ENCODE peak calls at places on chromosomes 16 and 17, in seven cellular contexts. One of them, this sample, is unnamed.

GRCh38 chr17:71052971-71053370 is 883.6 kb downstream of the KCNJ2 start:
- DNase-seq in NCI-H1105 treated with DMSO at 0.1 percent for 48 hours: no peak
- DNase-seq in CD4-positive, alpha-beta T cell: no peak
- DNase-seq in activated CD8-positive, alpha-beta memory T cell treated with anti-CD3 and anti-CD28 coated beads for 48 hours: no peak
- DNase-seq in HCEC 1CT: no peak
- DNase-seq in mucosa of descending colon: no peak
- DNase-seq in NCI-H1092 treated with DMSO at 0.1 percent for 48 hours: no peak
- DNase-seq in this sample: no peak

GRCh38 chr17:14360851-14361250 is 60.0 kb downstream of the HS3ST3B1 start:
- DNase-seq in activated CD8-positive, alpha-beta memory T cell treated with anti-CD3 and anti-CD28 coated beads for 48 hours: no peak
- DNase-seq in HCEC 1CT: no peak
- DNase-seq in mucosa of descending colon: no peak
- DNase-seq in CD4-positive, alpha-beta T cell: no peak
- DNase-seq in NCI-H1105 treated with DMSO at 0.1 percent for 48 hours: no peak
- DNase-seq in NCI-H1092 treated with DMSO at 0.1 percent for 48 hours: no peak
- DNase-seq in this sample: no peak

GRCh38 chr16:84825896-84826557 is 6.2 kb downstream of the CRISPLD2 start:
- DNase-seq in NCI-H1105 treated with DMSO at 0.1 percent for 48 hours: no peak
- DNase-seq in activated CD8-positive, alpha-beta memory T cell treated with anti-CD3 and anti-CD28 coated beads for 48 hours: no peak
- DNase-seq in mucosa of descending colon: no peak
- DNase-seq in CD4-positive, alpha-beta T cell: no peak
- DNase-seq in NCI-H1092 treated with DMSO at 0.1 percent for 48 hours: no peak
- DNase-seq in HCEC 1CT: peak
- DNase-seq in this sample: no peak

GRCh38 chr17:32931686-32932085 is 3.7 kb downstream of the TMEM98 start:
- DNase-seq in NCI-H1105 treated with DMSO at 0.1 percent for 48 hours: no peak
- DNase-seq in CD4-positive, alpha-beta T cell: no peak
- DNase-seq in mucosa of descending colon: no peak
- DNase-seq in activated CD8-positive, alpha-beta memory T cell treated with anti-CD3 and anti-CD28 coated beads for 48 hours: no peak
- DNase-seq in HCEC 1CT: no peak
- DNase-seq in NCI-H1092 treated with DMSO at 0.1 percent for 48 hours: no peak
- DNase-seq in this sample: no peak

GRCh38 chr17:61540870-61541269 is 50.1 kb downstream of the NACA2 start:
- DNase-seq in HCEC 1CT: no peak
- DNase-seq in mucosa of descending colon: no peak
- DNase-seq in CD4-positive, alpha-beta T cell: no peak
- DNase-seq in NCI-H1092 treated with DMSO at 0.1 percent for 48 hours: no peak
- DNase-seq in activated CD8-positive, alpha-beta memory T cell treated with anti-CD3 and anti-CD28 coated beads for 48 hours: no peak
- DNase-seq in NCI-H1105 treated with DMSO at 0.1 percent for 48 hours: no peak
- DNase-seq in this sample: no peak

GRCh38 chr17:4738136-4739121 is 1.2 kb upstream of the ZMYND15 start:
- DNase-seq in NCI-H1105 treated with DMSO at 0.1 percent for 48 hours: no peak
- DNase-seq in HCEC 1CT: no peak
- DNase-seq in activated CD8-positive, alpha-beta memory T cell treated with anti-CD3 and anti-CD28 coated beads for 48 hours: no peak
- DNase-seq in mucosa of descending colon: peak
- DNase-seq in NCI-H1092 treated with DMSO at 0.1 percent for 48 hours: no peak
- DNase-seq in CD4-positive, alpha-beta T cell: no peak
- DNase-seq in this sample: no peak

GRCh38 chr17:9768381-9768934 is 22.9 kb downstream of the DHRS7C start:
- DNase-seq in NCI-H1092 treated with DMSO at 0.1 percent for 48 hours: peak
- DNase-seq in NCI-H1105 treated with DMSO at 0.1 percent for 48 hours: peak
- DNase-seq in mucosa of descending colon: peak
- DNase-seq in CD4-positive, alpha-beta T cell: no peak
- DNase-seq in HCEC 1CT: peak
- DNase-seq in activated CD8-positive, alpha-beta memory T cell treated with anti-CD3 and anti-CD28 coated beads for 48 hours: no peak
- DNase-seq in this sample: peak

GRCh38 chr17:34114174-34114573 is 140.9 kb upstream of the CCL2 start:
- DNase-seq in NCI-H1092 treated with DMSO at 0.1 percent for 48 hours: no peak
- DNase-seq in CD4-positive, alpha-beta T cell: no peak
- DNase-seq in mucosa of descending colon: no peak
- DNase-seq in NCI-H1105 treated with DMSO at 0.1 percent for 48 hours: no peak
- DNase-seq in HCEC 1CT: no peak
- DNase-seq in activated CD8-positive, alpha-beta memory T cell treated with anti-CD3 and anti-CD28 coated beads for 48 hours: no peak
- DNase-seq in this sample: no peak

GRCh38 chr17:74296548-74296936 is 22.5 kb downstream of the DNAI2 start:
- DNase-seq in HCEC 1CT: no peak
- DNase-seq in NCI-H1105 treated with DMSO at 0.1 percent for 48 hours: no peak
- DNase-seq in activated CD8-positive, alpha-beta memory T cell treated with anti-CD3 and anti-CD28 coated beads for 48 hours: no peak
- DNase-seq in CD4-positive, alpha-beta T cell: no peak
- DNase-seq in NCI-H1092 treated with DMSO at 0.1 percent for 48 hours: peak
- DNase-seq in mucosa of descending colon: peak
- DNase-seq in this sample: peak

GRCh38 chr16:17386229-17386628 is 84.5 kb downstream of the XYLT1 start:
- DNase-seq in CD4-positive, alpha-beta T cell: no peak
- DNase-seq in NCI-H1105 treated with DMSO at 0.1 percent for 48 hours: no peak
- DNase-seq in HCEC 1CT: no peak
- DNase-seq in NCI-H1092 treated with DMSO at 0.1 percent for 48 hours: no peak
- DNase-seq in activated CD8-positive, alpha-beta memory T cell treated with anti-CD3 and anti-CD28 coated beads for 48 hours: no peak
- DNase-seq in mucosa of descending colon: no peak
- DNase-seq in this sample: no peak

GRCh38 chr17:34601431-34601830 is 22.0 kb downstream of the TMEM132E start:
- DNase-seq in mucosa of descending colon: no peak
- DNase-seq in HCEC 1CT: no peak
- DNase-seq in activated CD8-positive, alpha-beta memory T cell treated with anti-CD3 and anti-CD28 coated beads for 48 hours: no peak
- DNase-seq in NCI-H1092 treated with DMSO at 0.1 percent for 48 hours: no peak
- DNase-seq in CD4-positive, alpha-beta T cell: no peak
- DNase-seq in NCI-H1105 treated with DMSO at 0.1 percent for 48 hours: peak
- DNase-seq in this sample: no peak

GRCh38 chr17:14746784-14747575 is 446.1 kb downstream of the HS3ST3B1 start:
- DNase-seq in activated CD8-positive, alpha-beta memory T cell treated with anti-CD3 and anti-CD28 coated beads for 48 hours: no peak
- DNase-seq in NCI-H1105 treated with DMSO at 0.1 percent for 48 hours: no peak
- DNase-seq in mucosa of descending colon: no peak
- DNase-seq in HCEC 1CT: no peak
- DNase-seq in NCI-H1092 treated with DMSO at 0.1 percent for 48 hours: no peak
- DNase-seq in CD4-positive, alpha-beta T cell: no peak
- DNase-seq in this sample: no peak

GRCh38 chr17:44374306-44375195 is 10.9 kb upstream of the FAM171A2 start:
- DNase-seq in NCI-H1105 treated with DMSO at 0.1 percent for 48 hours: no peak
- DNase-seq in activated CD8-positive, alpha-beta memory T cell treated with anti-CD3 and anti-CD28 coated beads for 48 hours: no peak
- DNase-seq in mucosa of descending colon: peak
- DNase-seq in CD4-positive, alpha-beta T cell: no peak
- DNase-seq in HCEC 1CT: no peak
- DNase-seq in NCI-H1092 treated with DMSO at 0.1 percent for 48 hours: no peak
- DNase-seq in this sample: no peak

GRCh38 chr16:29983420-29984136 is 9.9 kb downstream of the TAOK2 start:
- DNase-seq in CD4-positive, alpha-beta T cell: no peak
- DNase-seq in mucosa of descending colon: no peak
- DNase-seq in NCI-H1092 treated with DMSO at 0.1 percent for 48 hours: no peak
- DNase-seq in activated CD8-positive, alpha-beta memory T cell treated with anti-CD3 and anti-CD28 coated beads for 48 hours: no peak
- DNase-seq in NCI-H1105 treated with DMSO at 0.1 percent for 48 hours: no peak
- DNase-seq in HCEC 1CT: peak
- DNase-seq in this sample: no peak

GRCh38 chr17:68790481-68790880 is 164.7 kb downstream of the ABCA8 start:
- DNase-seq in HCEC 1CT: no peak
- DNase-seq in NCI-H1105 treated with DMSO at 0.1 percent for 48 hours: no peak
- DNase-seq in CD4-positive, alpha-beta T cell: no peak
- DNase-seq in NCI-H1092 treated with DMSO at 0.1 percent for 48 hours: no peak
- DNase-seq in activated CD8-positive, alpha-beta memory T cell treated with anti-CD3 and anti-CD28 coated beads for 48 hours: no peak
- DNase-seq in mucosa of descending colon: no peak
- DNase-seq in this sample: no peak

GRCh38 chr16:27253526-27253930 is 15.0 kb downstream of the NSMCE1 start:
- DNase-seq in activated CD8-positive, alpha-beta memory T cell treated with anti-CD3 and anti-CD28 coated beads for 48 hours: no peak
- DNase-seq in HCEC 1CT: peak
- DNase-seq in mucosa of descending colon: no peak
- DNase-seq in CD4-positive, alpha-beta T cell: no peak
- DNase-seq in NCI-H1092 treated with DMSO at 0.1 percent for 48 hours: no peak
- DNase-seq in NCI-H1105 treated with DMSO at 0.1 percent for 48 hours: no peak
- DNase-seq in this sample: peak

GRCh38 chr17:28842282-28843012 is at the start of gene FAM222B:
- DNase-seq in NCI-H1105 treated with DMSO at 0.1 percent for 48 hours: peak
- DNase-seq in NCI-H1092 treated with DMSO at 0.1 percent for 48 hours: peak
- DNase-seq in activated CD8-positive, alpha-beta memory T cell treated with anti-CD3 and anti-CD28 coated beads for 48 hours: peak
- DNase-seq in CD4-positive, alpha-beta T cell: peak
- DNase-seq in mucosa of descending colon: peak
- DNase-seq in HCEC 1CT: peak
- DNase-seq in this sample: peak

GRCh38 chr17:11561702-11562101 is 36.6 kb upstream of the DNAH9 start:
- DNase-seq in mucosa of descending colon: no peak
- DNase-seq in NCI-H1105 treated with DMSO at 0.1 percent for 48 hours: no peak
- DNase-seq in CD4-positive, alpha-beta T cell: no peak
- DNase-seq in NCI-H1092 treated with DMSO at 0.1 percent for 48 hours: no peak
- DNase-seq in activated CD8-positive, alpha-beta memory T cell treated with anti-CD3 and anti-CD28 coated beads for 48 hours: no peak
- DNase-seq in HCEC 1CT: no peak
- DNase-seq in this sample: no peak

GRCh38 chr16:29820271-29820701 is at the start of gene MVP:
- DNase-seq in NCI-H1105 treated with DMSO at 0.1 percent for 48 hours: peak
- DNase-seq in NCI-H1092 treated with DMSO at 0.1 percent for 48 hours: no peak
- DNase-seq in HCEC 1CT: peak
- DNase-seq in CD4-positive, alpha-beta T cell: no peak
- DNase-seq in mucosa of descending colon: peak
- DNase-seq in activated CD8-positive, alpha-beta memory T cell treated with anti-CD3 and anti-CD28 coated beads for 48 hours: no peak
- DNase-seq in this sample: peak

GRCh38 chr17:71546369-71546864 is 574.4 kb upstream of the SOX9 start:
- DNase-seq in NCI-H1092 treated with DMSO at 0.1 percent for 48 hours: no peak
- DNase-seq in NCI-H1105 treated with DMSO at 0.1 percent for 48 hours: no peak
- DNase-seq in HCEC 1CT: no peak
- DNase-seq in mucosa of descending colon: no peak
- DNase-seq in CD4-positive, alpha-beta T cell: no peak
- DNase-seq in activated CD8-positive, alpha-beta memory T cell treated with anti-CD3 and anti-CD28 coated beads for 48 hours: no peak
- DNase-seq in this sample: no peak

GRCh38 chr17:39573447-39574298 is 34.0 kb downstream of the NEUROD2 start:
- DNase-seq in CD4-positive, alpha-beta T cell: no peak
- DNase-seq in mucosa of descending colon: peak
- DNase-seq in HCEC 1CT: peak
- DNase-seq in NCI-H1105 treated with DMSO at 0.1 percent for 48 hours: peak
- DNase-seq in activated CD8-positive, alpha-beta memory T cell treated with anti-CD3 and anti-CD28 coated beads for 48 hours: peak
- DNase-seq in NCI-H1092 treated with DMSO at 0.1 percent for 48 hours: peak
- DNase-seq in this sample: peak

GRCh38 chr16:83974475-83974874 is 6.4 kb downstream of the NECAB2 start:
- DNase-seq in mucosa of descending colon: no peak
- DNase-seq in NCI-H1105 treated with DMSO at 0.1 percent for 48 hours: no peak
- DNase-seq in NCI-H1092 treated with DMSO at 0.1 percent for 48 hours: no peak
- DNase-seq in HCEC 1CT: no peak
- DNase-seq in CD4-positive, alpha-beta T cell: no peak
- DNase-seq in activated CD8-positive, alpha-beta memory T cell treated with anti-CD3 and anti-CD28 coated beads for 48 hours: no peak
- DNase-seq in this sample: no peak

GRCh38 chr17:68089881-68090280 is 54.3 kb downstream of the KPNA2 start:
- DNase-seq in CD4-positive, alpha-beta T cell: no peak
- DNase-seq in NCI-H1105 treated with DMSO at 0.1 percent for 48 hours: no peak
- DNase-seq in HCEC 1CT: no peak
- DNase-seq in mucosa of descending colon: peak
- DNase-seq in NCI-H1092 treated with DMSO at 0.1 percent for 48 hours: no peak
- DNase-seq in activated CD8-positive, alpha-beta memory T cell treated with anti-CD3 and anti-CD28 coated beads for 48 hours: no peak
- DNase-seq in this sample: peak

GRCh38 chr17:8922451-8922850 is 43.1 kb downstream of the PIK3R5 start:
- DNase-seq in HCEC 1CT: peak
- DNase-seq in NCI-H1105 treated with DMSO at 0.1 percent for 48 hours: no peak
- DNase-seq in activated CD8-positive, alpha-beta memory T cell treated with anti-CD3 and anti-CD28 coated beads for 48 hours: no peak
- DNase-seq in NCI-H1092 treated with DMSO at 0.1 percent for 48 hours: no peak
- DNase-seq in CD4-positive, alpha-beta T cell: no peak
- DNase-seq in mucosa of descending colon: no peak
- DNase-seq in this sample: peak

GRCh38 chr17:78765821-78766220 is 16.3 kb downstream of the CYTH1 start:
- DNase-seq in NCI-H1105 treated with DMSO at 0.1 percent for 48 hours: no peak
- DNase-seq in NCI-H1092 treated with DMSO at 0.1 percent for 48 hours: no peak
- DNase-seq in HCEC 1CT: no peak
- DNase-seq in activated CD8-positive, alpha-beta memory T cell treated with anti-CD3 and anti-CD28 coated beads for 48 hours: no peak
- DNase-seq in mucosa of descending colon: no peak
- DNase-seq in CD4-positive, alpha-beta T cell: no peak
- DNase-seq in this sample: no peak

This sample was measured in myocyte.